ENCODE peak calls at places on chromosomes 7 and 10, in four cellular contexts. K is body of pancreas, W is Panc1, R is tibial nerve. Z is an unnamed sample.

GRCh38 chr7:65980478-65981250 is 1.3 kb downstream of the GUSB start:
- DNase-seq in K (no peak), W (no peak), R (no peak), Z (peak; percentile 54)

GRCh38 chr10:99329891-99330674 is 927 bp downstream of the CNNM1 start:
- DNase-seq in K (peak; percentile 56), W (no peak), R (no peak), Z (no peak)

GRCh38 chr7:135979674-135980660 is 2.8 kb upstream of the MTPN start:
- DNase-seq in R (no peak), K (no peak), W (no peak), Z (no peak)

GRCh38 chr10:24456319-24456718 is 247.4 kb downstream of the KIAA1217 start:
- DNase-seq in W (no peak), K (no peak), R (no peak), Z (no peak)

GRCh38 chr10:28984431-28984830 is 304.4 kb upstream of the LYZL1 start:
- DNase-seq in K (peak; percentile 90), W (no peak), R (peak; percentile 53), Z (no peak)

GRCh38 chr10:124646483-124647352 is 97.5 kb downstream of the FAM53B start:
- DNase-seq in R (peak; percentile 82), K (peak; percentile 46), W (no peak), Z (no peak)

GRCh38 chr7:130960208-130960988 is 226.4 kb upstream of the KLF14 start:
- DNase-seq in R (no peak), W (peak; percentile 89), K (no peak), Z (no peak)

GRCh38 chr7:20330797-20331230 is at the start of gene ITGB8:
- DNase-seq in W (no peak), R (no peak), K (no peak), Z (no peak)

GRCh38 chr7:12257582-12257981 is 46.5 kb downstream of the TMEM106B start:
- DNase-seq in W (no peak), K (no peak), R (no peak), Z (peak; percentile 15)

GRCh38 chr7:35487402-35487801 is 207.5 kb downstream of the HERPUD2 start:
- DNase-seq in W (no peak), R (no peak), K (no peak), Z (no peak)

GRCh38 chr7:54831644-54832095 is 72.7 kb upstream of the SEC61G start:
- DNase-seq in R (no peak), K (no peak), W (no peak), Z (no peak)

DNA sequence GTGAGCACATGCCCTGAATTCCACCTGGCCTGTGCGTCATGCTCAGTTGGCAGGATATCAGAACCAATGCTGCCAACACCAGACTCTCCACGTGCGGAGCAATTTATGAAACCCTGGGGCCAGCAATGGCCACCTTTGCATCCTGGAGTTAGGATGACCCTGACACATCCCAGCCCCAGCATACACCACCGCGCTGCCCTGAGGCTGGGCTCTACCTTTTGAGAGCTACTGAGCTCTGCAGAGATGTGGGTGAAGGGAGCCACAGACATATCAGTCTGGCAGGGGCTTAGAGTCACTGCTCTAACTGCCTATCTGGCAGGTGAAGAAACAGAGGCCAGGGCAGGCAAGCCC is 41.9 kb downstream of the SYPL1 start:
- DNase-seq in W (no peak), R (no peak), K (peak; percentile 62), Z (no peak)
- H3K4me1 ChIP-seq in W (peaks cover 31% of the 10 kb centered on the region), R (peaks cover 20% of the 10 kb centered on the region), K (peaks cover 45% of the 10 kb centered on the region), Z (peaks cover 22% of the 10 kb centered on the region)

GRCh38 chr7:99540542-99540941 is 11.4 kb downstream of the FAM200A start:
- DNase-seq in R (no peak), K (no peak), W (no peak), Z (no peak)

GRCh38 chr7:99539213-99539811 is 12.6 kb downstream of the FAM200A start:
- DNase-seq in W (no peak), K (no peak), R (no peak), Z (no peak)

GRCh38 chr7:99543916-99544315 is 8.0 kb downstream of the FAM200A start:
- DNase-seq in K (no peak), R (no peak), W (no peak), Z (no peak)

GRCh38 chr7:99543081-99543671 is 8.7 kb downstream of the FAM200A start:
- DNase-seq in W (no peak), R (no peak), K (no peak), Z (no peak)

DNA sequence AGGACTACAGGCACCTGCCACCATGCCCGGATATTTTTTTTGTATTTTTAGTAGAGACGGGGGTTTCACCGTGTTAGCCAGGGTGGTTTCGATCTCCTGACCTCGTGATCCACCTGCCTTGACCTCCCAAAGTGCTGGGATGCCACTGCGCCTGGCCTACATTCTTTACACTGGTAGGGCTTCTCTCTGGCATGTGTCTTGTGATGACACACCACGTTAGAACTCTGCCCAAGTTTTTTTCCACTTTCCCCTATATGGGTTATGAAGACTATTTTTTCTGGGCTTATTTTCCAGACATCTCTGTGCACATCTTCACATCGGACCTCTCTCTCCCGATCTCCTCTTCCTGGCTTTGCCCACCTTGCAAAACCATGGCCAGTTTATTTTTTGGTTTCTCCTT is 10.7 kb downstream of the FAM200A start:
- DNase-seq in W (no peak), R (no peak), K (no peak), Z (no peak)
- H3K9me3 ChIP-seq in W (peaks cover 5% of the 10 kb centered on the region), R (no peaks in the 10 kb centered on the region), K (no peaks in the 10 kb centered on the region), Z (peaks cover 4% of the 10 kb centered on the region)

GRCh38 chr10:129719889-129720590 is 244.0 kb downstream of the EBF3 start:
- DNase-seq in W (no peak), K (no peak), R (no peak), Z (no peak)

GRCh38 chr10:129718548-129719414 is 245.3 kb downstream of the EBF3 start:
- DNase-seq in K (no peak), W (no peak), R (no peak), Z (no peak)

GRCh38 chr10:129719415-129719739 is 244.7 kb downstream of the EBF3 start:
- DNase-seq in K (no peak), W (no peak), R (no peak), Z (no peak)

GRCh38 chr10:129715805-129716785 is 248.0 kb downstream of the EBF3 start:
- DNase-seq in K (no peak), W (no peak), R (no peak), Z (no peak)

DNA sequence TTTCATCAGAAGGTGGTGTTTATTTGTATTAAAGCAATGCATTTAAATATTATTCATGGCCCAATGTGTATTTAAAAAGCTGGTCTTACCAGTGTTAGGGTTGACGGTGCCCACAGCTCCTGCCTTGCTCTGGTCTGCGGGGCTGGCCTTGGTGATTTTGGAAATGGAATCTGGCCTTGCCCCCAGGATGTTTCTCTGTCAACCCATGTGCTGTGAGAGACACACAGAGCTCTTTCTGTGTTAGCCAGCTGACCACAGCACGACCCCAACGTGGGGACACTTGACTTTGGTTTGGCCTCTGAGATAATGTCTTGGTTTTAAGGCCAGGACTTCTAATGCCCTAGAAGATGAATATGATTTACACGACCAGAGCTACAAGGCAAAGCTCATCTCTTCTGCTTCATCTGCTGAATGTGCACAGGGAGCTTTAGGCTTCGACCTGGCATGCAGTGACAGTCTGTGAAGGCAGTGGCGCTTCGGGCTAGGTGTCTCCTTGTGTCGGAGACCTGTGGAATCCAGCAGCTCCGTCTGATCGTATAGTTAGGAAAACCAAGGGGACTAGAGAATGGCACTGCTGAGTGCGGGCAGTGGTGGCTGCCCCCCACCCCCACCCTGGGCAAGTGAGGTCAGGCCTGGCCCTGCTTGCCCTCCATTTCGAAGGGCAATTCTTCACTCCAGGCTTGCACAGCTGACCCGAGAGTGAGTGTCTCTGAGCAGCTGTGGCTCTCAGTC is 246.1 kb downstream of the EBF3 start:
- DNase-seq in W (no peak), R (no peak), K (no peak), Z (no peak)
- H3K27ac ChIP-seq in W (no peak overlapping the region), R (no peak overlapping the region), K (no peak overlapping the region), Z (no peak overlapping the region)

DNA sequence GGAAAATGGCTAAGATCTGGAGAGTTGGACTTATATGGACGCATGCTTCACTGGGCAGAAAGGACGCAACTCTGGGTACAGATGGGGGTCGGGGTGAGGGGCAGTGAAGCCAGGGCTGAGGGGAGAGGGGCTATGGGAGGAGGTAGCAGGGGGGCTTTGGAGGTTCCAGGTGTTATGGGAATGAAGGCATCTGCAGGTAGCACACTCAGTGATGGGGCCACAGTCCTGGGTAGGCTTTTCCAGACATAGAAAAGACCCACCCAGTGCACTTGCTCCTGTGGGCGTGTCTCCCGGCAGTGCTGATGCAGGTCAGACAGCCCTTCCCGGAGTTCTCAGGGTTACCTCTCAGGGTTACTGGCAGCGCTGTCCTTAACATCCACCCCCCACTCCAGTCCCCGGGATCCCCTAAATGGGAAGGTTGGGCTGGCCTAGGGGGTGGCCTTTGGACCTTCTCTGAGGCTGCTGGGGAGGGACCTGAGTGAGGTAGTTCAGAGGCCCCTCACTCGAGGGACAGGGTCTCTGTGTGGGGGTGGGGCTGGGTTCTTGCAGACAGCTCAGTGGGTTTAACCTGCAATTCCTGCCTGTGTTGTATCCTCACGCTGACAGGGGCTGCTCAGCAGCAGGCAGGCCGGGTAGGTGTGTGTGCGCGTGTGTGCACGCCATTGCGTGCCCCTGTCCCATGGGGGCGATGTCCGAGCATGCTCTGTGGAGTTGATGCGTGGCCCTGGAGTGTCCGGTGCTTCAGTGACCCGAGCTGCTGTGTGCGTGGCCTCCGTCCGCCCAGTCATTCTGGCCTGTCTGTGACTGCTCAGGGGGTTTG is 6.2 kb downstream of the ZYX start:
- DNase-seq in W (no peak), K (no peak), R (no peak), Z (no peak)
- H3K4me1 ChIP-seq in W (peaks cover 2% of the 10 kb centered on the region), K (peaks cover 45% of the 10 kb centered on the region), R (peaks cover 63% of the 10 kb centered on the region), Z (peaks cover 37% of the 10 kb centered on the region)

GRCh38 chr7:157735826-157736225 is 399.0 kb downstream of the DNAJB6 start:
- DNase-seq in K (no peak), R (no peak), W (no peak), Z (no peak)
- H3K9me3 ChIP-seq in K (no peaks in the 10 kb centered on the region), R (no peaks in the 10 kb centered on the region), W (no peaks in the 10 kb centered on the region), Z (no peaks in the 10 kb centered on the region)

Z was measured in effector memory CD4-positive, alpha-beta T cell.